ENCODE peak calls at places on chromosomes 2 and 18, in six cellular contexts. R, A, D, P, W and G are unnamed samples.
A peak's percentile ranks its signal among the peaks of the same experiment; 100 is the strongest.

GRCh38 chr2:136407113-136407951 is 289.4 kb upstream of the CXCR4 start:
- DNase-seq in R (no peak), A (peak; percentile 54), D (peak; percentile 59), P (no peak), W (no peak), G (no peak)

GRCh38 chr2:238094438-238095022 is 5.6 kb upstream of the ESPNL start:
- DNase-seq in R (no peak), A (no peak), D (no peak), P (peak; percentile 35), W (no peak), G (no peak)

GRCh38 chr2:128178650-128179460 is 87.9 kb downstream of the UGGT1 start:
- DNase-seq in R (peak; percentile 23), A (peak; percentile 36), D (peak; percentile 22), P (no peak), W (peak; percentile 55), G (peak; percentile 5)

GRCh38 chr2:213980883-213981282 is 430.0 kb upstream of the VWC2L start:
- DNase-seq in R (no peak), A (no peak), D (no peak), P (no peak), W (no peak), G (no peak)

GRCh38 chr2:107927034-107927534 is 59.2 kb upstream of the SLC5A7 start:
- DNase-seq in R (no peak), A (no peak), D (peak; percentile 1), P (no peak), W (no peak), G (no peak)

GRCh38 chr2:12567411-12567810 is 149.3 kb upstream of the TRIB2 start:
- DNase-seq in R (no peak), A (no peak), D (no peak), P (no peak), W (no peak), G (no peak)

GRCh38 chr2:85751627-85752026 is 2.2 kb upstream of the ATOH8 start:
- DNase-seq in R (no peak), A (no peak), D (no peak), P (peak; percentile 9), W (no peak), G (no peak)

GRCh38 chr2:226551522-226552250 is 247.9 kb downstream of the IRS1 start:
- DNase-seq in R (no peak), A (no peak), D (no peak), P (no peak), W (no peak), G (no peak)

GRCh38 chr2:30664761-30665358 is 142.4 kb downstream of the CAPN13 start:
- DNase-seq in R (no peak), A (no peak), D (no peak), P (no peak), W (no peak), G (no peak)

GRCh38 chr2:72969706-72970105 is 52.4 kb downstream of the EMX1 start:
- DNase-seq in R (no peak), A (no peak), D (no peak), P (no peak), W (no peak), G (no peak)

GRCh38 chr2:28716265-28716865 is 35.3 kb upstream of the PPP1CB start:
- DNase-seq in R (no peak), A (peak; percentile 52), D (peak; percentile 11), P (no peak), W (no peak), G (no peak)

GRCh38 chr2:238712011-238712410 is 135.9 kb upstream of the TWIST2 start:
- DNase-seq in R (no peak), A (no peak), D (no peak), P (no peak), W (no peak), G (no peak)

GRCh38 chr2:113981404-113982134 is 91.7 kb downstream of the ACTR3 start:
- DNase-seq in R (no peak), A (no peak), D (no peak), P (no peak), W (no peak), G (no peak)

GRCh38 chr18:2002178-2002577 is 569.1 kb downstream of the METTL4 start:
- DNase-seq in R (no peak), A (no peak), D (no peak), P (no peak), W (no peak), G (no peak)

GRCh38 chr2:233059797-233060499 is at the start of gene INPP5D:
- DNase-seq in R (peak; percentile 67), A (no peak), D (no peak), P (no peak), W (no peak), G (no peak)

GRCh38 chr2:28400434-28400833 is 7.8 kb downstream of the FOSL2 start:
- DNase-seq in R (no peak), A (peak; percentile 56), D (no peak), P (no peak), W (no peak), G (no peak)

GRCh38 chr2:146661494-146662096 is 1183.2 kb upstream of the ACVR2A start:
- DNase-seq in R (no peak), A (peak; percentile 7), D (peak; percentile 25), P (no peak), W (no peak), G (peak; percentile 2)

GRCh38 chr2:5696741-5697521 is 4.7 kb downstream of the SOX11 start:
- DNase-seq in R (no peak), A (peak; percentile 89), D (peak; percentile 73), P (no peak), W (no peak), G (peak; percentile 31)

GRCh38 chr18:13613591-13614317 is 112.6 kb downstream of the FAM210A start:
- DNase-seq in R (no peak), A (peak; percentile 45), D (no peak), P (no peak), W (no peak), G (no peak)

GRCh38 chr2:147521936-147522335 is 322.9 kb upstream of the ACVR2A start:
- DNase-seq in R (no peak), A (no peak), D (no peak), P (no peak), W (no peak), G (no peak)

GRCh38 chr2:25164526-25164925 is 3.9 kb downstream of the POMC start:
- DNase-seq in R (no peak), A (no peak), D (no peak), P (no peak), W (no peak), G (no peak)

GRCh38 chr2:202072226-202072625 is 829 bp upstream of the KIAA2012 start:
- DNase-seq in R (no peak), A (no peak), D (no peak), P (no peak), W (no peak), G (no peak)